ENCODE peak calls at places on chromosome 19, in eight cellular contexts. M is Caco-2, P is NB4, J is astrocyte of the spinal cord, X is PC-3, T is GM12865, C is tibial artery, F is cardiac muscle cell. Y is an unnamed sample.
A peak's percentile ranks its signal among the peaks of the same experiment; 100 is the strongest.

GRCh38 chr19:35220315-35220921 is 8.1 kb downstream of the FAM187B start:
- DNase-seq in M (peak; percentile 49), P (no peak), J (no peak), X (no peak), T (no peak), C (no peak), F (peak; percentile 53), Y (peak; percentile 21)

GRCh38 chr19:11194173-11194572 is 3.2 kb downstream of the KANK2 start:
- DNase-seq in M (no peak), P (no peak), J (no peak), X (no peak), T (no peak), C (no peak), F (no peak), Y (no peak)

GRCh38 chr19:50418186-50419021 is at the start of gene SPIB:
- DNase-seq in M (no peak), P (peak; percentile 54), J (no peak), X (no peak), T (peak; percentile 68), C (no peak), F (no peak), Y (no peak)

GRCh38 chr19:44530777-44531176 is 1.3 kb upstream of the CEACAM20 start:
- DNase-seq in M (no peak), P (peak; percentile 48), J (no peak), X (no peak), T (no peak), C (no peak), F (peak; percentile 41), Y (peak; percentile 55)

GRCh38 chr19:50036905-50037304 is 11.1 kb downstream of the ZNF473 start:
- DNase-seq in M (no peak), P (no peak), J (no peak), X (peak; percentile 22), T (no peak), C (no peak), F (no peak), Y (no peak)

GRCh38 chr19:33080761-33081681 is at the start of gene GPATCH1:
- DNase-seq in M (peak; percentile 92), P (peak; percentile 81), J (peak; percentile 84), X (peak; percentile 82), T (peak; percentile 89), C (peak; percentile 85), F (peak; percentile 90), Y (peak; percentile 83)

GRCh38 chr19:14138576-14139265 is 2.3 kb upstream of the ASF1B start:
- DNase-seq in M (no peak), P (no peak), J (peak; percentile 47), X (no peak), T (no peak), C (no peak), F (peak; percentile 44), Y (peak; percentile 47)

GRCh38 chr19:23046743-23047142 is 43.8 kb upstream of the ZNF728 start:
- DNase-seq in M (no peak), P (no peak), J (no peak), X (no peak), T (no peak), C (no peak), F (no peak), Y (no peak)

GRCh38 chr19:46659151-46660007 is 1.6 kb downstream of the DACT3 start:
- DNase-seq in M (peak; percentile 51), P (peak; percentile 70), J (no peak), X (no peak), T (no peak), C (peak; percentile 48), F (peak; percentile 50), Y (peak; percentile 17)

GRCh38 chr19:28785961-28786360 is 427.0 kb downstream of the UQCRFS1 start:
- DNase-seq in M (no peak), P (no peak), J (no peak), X (no peak), T (no peak), C (no peak), F (no peak), Y (no peak)

GRCh38 chr19:11151181-11151580 is 4.4 kb downstream of the SPC24 start:
- DNase-seq in M (no peak), P (no peak), J (peak; percentile 84), X (no peak), T (no peak), C (peak; percentile 68), F (no peak), Y (no peak)

GRCh38 chr19:6253886-6254285 is 25.9 kb downstream of the MLLT1 start:
- DNase-seq in M (no peak), P (no peak), J (no peak), X (no peak), T (no peak), C (no peak), F (no peak), Y (no peak)

GRCh38 chr19:398719-399118 is 10.2 kb downstream of the C2CD4C start:
- DNase-seq in M (no peak), P (no peak), J (no peak), X (no peak), T (no peak), C (no peak), F (no peak), Y (no peak)

GRCh38 chr19:32130241-32130753 is 215.1 kb upstream of the ZNF507 start:
- DNase-seq in M (no peak), P (no peak), J (no peak), X (no peak), T (no peak), C (no peak), F (no peak), Y (no peak)

GRCh38 chr19:46925548-46925950 is 64.8 kb downstream of the ARHGAP35 start:
- DNase-seq in M (peak; percentile 84), P (no peak), J (no peak), X (peak; percentile 85), T (no peak), C (no peak), F (no peak), Y (peak; percentile 47)

GRCh38 chr19:55095260-55096060 is 19.8 kb downstream of the EPS8L1 start:
- DNase-seq in M (no peak), P (no peak), J (no peak), X (no peak), T (no peak), C (no peak), F (no peak), Y (no peak)

GRCh38 chr19:4732680-4733114 is 9.1 kb upstream of the DPP9 start:
- DNase-seq in M (peak; percentile 75), P (peak; percentile 69), J (peak; percentile 35), X (peak; percentile 87), T (peak; percentile 77), C (no peak), F (peak; percentile 74), Y (peak; percentile 73)

GRCh38 chr19:56927791-56928207 is 87.3 kb upstream of the PEG3 start:
- DNase-seq in M (no peak), P (no peak), J (no peak), X (peak; percentile 51), T (no peak), C (no peak), F (no peak), Y (no peak)

GRCh38 chr19:55442372-55443044 is 592 bp downstream of the SHISA7 start:
- DNase-seq in M (no peak), P (no peak), J (no peak), X (no peak), T (no peak), C (no peak), F (no peak), Y (no peak)

GRCh38 chr19:38478273-38478971 is 44.9 kb downstream of the RYR1 start:
- DNase-seq in M (peak; percentile 57), P (peak; percentile 50), J (no peak), X (peak; percentile 30), T (peak; percentile 38), C (no peak), F (peak; percentile 8), Y (peak; percentile 6)
- TF ChIP-seq CTCF in M (no peak), P (peak; percentile 45), J (no peak), X (peak; percentile 35), T (peak; percentile 40), C (no peak), F (peak; percentile 7), Y (no peak)

DNA sequence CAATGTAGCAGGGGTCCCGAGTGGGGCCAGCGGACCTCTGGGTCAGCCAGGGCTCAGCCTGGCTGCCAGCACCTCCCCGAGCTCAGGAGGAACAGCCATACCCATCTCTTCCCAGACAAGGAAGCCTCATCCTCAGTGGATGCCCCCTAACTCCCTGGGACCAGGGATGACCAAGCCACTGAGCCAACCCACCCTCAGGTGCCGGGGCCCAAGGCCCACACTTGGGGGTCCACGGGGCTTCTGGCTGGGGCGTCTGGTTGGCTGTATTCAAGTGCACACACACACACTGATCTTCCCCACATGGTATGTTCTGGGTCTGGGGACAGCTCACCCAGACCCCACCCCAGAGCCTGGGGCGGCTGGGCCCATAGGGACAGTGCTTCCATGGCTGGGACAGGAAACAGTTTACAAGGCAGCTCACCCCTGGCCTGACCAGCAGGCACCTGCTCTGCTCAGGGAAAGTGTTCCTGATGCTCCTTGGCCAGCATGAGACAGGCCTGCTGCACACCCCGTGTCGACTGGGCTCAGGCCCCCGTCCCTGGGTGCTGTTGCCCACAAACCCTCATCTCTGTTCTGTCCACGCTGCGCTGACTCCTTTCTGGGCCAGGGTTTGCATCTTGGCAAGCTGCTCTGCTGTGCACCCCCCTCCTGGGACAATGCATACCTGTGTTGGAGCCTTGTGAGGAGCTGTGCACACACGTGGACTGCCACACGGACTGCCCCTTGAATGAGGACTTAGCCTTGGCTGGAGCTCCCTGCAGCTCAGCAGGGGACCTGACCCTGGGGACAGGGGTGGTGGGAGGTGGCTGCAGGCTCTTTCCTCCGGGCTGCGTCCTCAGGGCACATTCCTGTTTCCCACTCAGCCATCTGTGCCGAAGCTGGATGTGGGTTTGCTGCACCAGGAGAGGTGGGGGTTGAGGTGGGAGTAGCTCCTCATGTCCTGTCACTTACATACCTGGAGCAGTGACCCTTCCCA is 7.9 kb downstream of the RAB11B start:
- DNase-seq in M (no peak), P (peak; percentile 50), J (no peak), X (no peak), T (no peak), C (no peak), F (no peak), Y (no peak)
- H3K4me3 ChIP-seq in M (no peak overlapping the region), P (no peak overlapping the region), J (no peak overlapping the region), X (no peak overlapping the region), T (no peak overlapping the region), C (no peak overlapping the region), F (no peak overlapping the region), Y (no peak overlapping the region)

DNA sequence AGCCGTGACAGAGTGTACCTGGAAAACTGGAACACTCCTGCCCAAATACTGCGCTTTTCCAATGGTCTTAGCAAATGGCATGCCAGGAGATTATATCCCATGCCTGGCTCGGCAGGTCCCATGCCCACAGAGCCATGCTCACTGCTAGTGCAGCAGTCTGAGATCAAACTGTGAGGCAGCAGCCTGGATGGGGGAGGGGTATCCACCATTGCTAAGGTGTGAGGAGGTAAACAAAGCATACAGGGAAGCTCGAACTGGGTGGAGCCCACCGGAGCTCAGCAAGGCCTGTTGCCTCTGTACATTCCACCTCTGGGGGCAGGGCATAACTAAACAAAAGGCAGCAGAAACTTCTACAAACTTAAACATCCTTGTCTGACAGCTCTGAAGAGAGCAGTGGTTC is 10.5 kb downstream of the CYP2A13 start:
- DNase-seq in M (no peak), P (no peak), J (no peak), X (no peak), T (no peak), C (no peak), F (no peak), Y (no peak)
- TF ChIP-seq CTCF in M (no peak), P (no peak), J (no peak), X (no peak), T (no peak), C (no peak), F (no peak), Y (no peak)

DNA sequence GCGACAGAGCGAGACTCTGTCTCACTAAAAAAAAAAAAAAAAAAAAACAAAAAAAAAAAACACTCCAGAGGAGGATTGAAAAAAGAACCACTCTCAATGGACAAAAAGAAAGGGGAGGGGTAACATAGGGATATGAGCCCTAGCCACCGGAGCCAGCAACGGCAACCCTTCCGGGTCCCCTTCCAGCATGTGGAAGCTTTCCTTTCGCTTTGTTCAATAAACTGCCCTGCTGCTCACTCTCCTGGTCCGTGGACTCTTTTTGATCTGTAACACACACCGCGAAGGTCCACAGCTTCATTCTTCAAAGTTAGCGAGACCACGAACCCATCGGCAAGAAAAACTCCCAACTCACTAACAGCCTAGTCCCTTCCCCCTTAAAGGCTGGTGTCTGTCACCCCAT is 1.0 kb upstream of the REX1BD start:
- DNase-seq in M (no peak), P (no peak), J (no peak), X (no peak), T (no peak), C (no peak), F (no peak), Y (no peak)
- H3K4me3 ChIP-seq in M (peak overlapping the region; percentile 89), P (no peak overlapping the region), J (no peak overlapping the region), X (no peak overlapping the region), T (peak overlapping the region; percentile 75), C (no peak overlapping the region), F (no peak overlapping the region), Y (no peak overlapping the region)

Y was measured in fibroblast of pulmonary artery.